ENCODE peak calls at places on chromosomes 13 and 19, in five cellular contexts. K is tibial artery, O is psoas muscle, L is left lung, D is right lobe of liver. Z is an unnamed sample. For H3K4me1, the result is how much of the 10 kb centered on the place peaks cover.

GRCh38 chr19:38213911-38214625 is 10.0 kb downstream of the DPF1 start:
- DNase-seq in K (no peak), O (no peak), L (no peak), D (no peak), Z (no peak)

GRCh38 chr13:90919153-90919552 is 428.3 kb upstream of the MIR17HG start:
- DNase-seq in K (no peak), O (no peak), L (no peak), D (no peak), Z (no peak)

GRCh38 chr13:99859178-99860177 is 112.1 kb downstream of the ZIC5 start:
- DNase-seq in K (no peak), O (no peak), L (no peak), D (no peak), Z (no peak)

GRCh38 chr19:1136201-1136600 is 32.4 kb downstream of the GPX4 start:
- DNase-seq in K (no peak), O (no peak), L (no peak), D (peak), Z (no peak)

GRCh38 chr13:99269627-99270252 is 11.6 kb upstream of the GPR18 start:
- DNase-seq in K (no peak), O (no peak), L (no peak), D (no peak), Z (no peak)

GRCh38 chr19:4007836-4008539 is 452 bp downstream of the PIAS4 start:
- DNase-seq in K (no peak), O (peak), L (no peak), D (no peak), Z (peak)

GRCh38 chr13:33918199-33918932 is 100.4 kb downstream of the RFC3 start:
- DNase-seq in K (no peak), O (no peak), L (peak), D (no peak), Z (no peak)

GRCh38 chr19:3210347-3211017 is 14.0 kb upstream of the CELF5 start:
- DNase-seq in K (peak), O (peak), L (peak), D (no peak), Z (peak)

GRCh38 chr19:13155472-13156284 is 5.5 kb downstream of the IER2 start:
- DNase-seq in K (peak), O (peak), L (peak), D (peak), Z (peak)

GRCh38 chr19:40235238-40236025 is 8.9 kb upstream of the CCNP start:
- DNase-seq in K (no peak), O (no peak), L (no peak), D (peak), Z (no peak)

GRCh38 chr19:16369664-16370576 is 45.3 kb downstream of the KLF2 start:
- DNase-seq in K (no peak), O (peak), L (no peak), D (peak), Z (peak)

GRCh38 chr13:45827318-45827717 is 24.2 kb downstream of the SIAH3 start:
- DNase-seq in K (no peak), O (no peak), L (no peak), D (no peak), Z (no peak)

GRCh38 chr13:32086791-32087441 is 55.3 kb downstream of the FRY start:
- DNase-seq in K (no peak), O (no peak), L (no peak), D (no peak), Z (no peak)

GRCh38 chr19:5286465-5287029 is 54.1 kb downstream of the PTPRS start:
- DNase-seq in K (no peak), O (no peak), L (no peak), D (no peak), Z (no peak)

GRCh38 chr13:78286748-78287147 is 316.6 kb downstream of the POU4F1 start:
- DNase-seq in K (no peak), O (no peak), L (no peak), D (no peak), Z (no peak)

GRCh38 chr19:41702208-41702651 is 6.2 kb upstream of the CEACAM5 start:
- DNase-seq in K (no peak), O (no peak), L (no peak), D (no peak), Z (no peak)

GRCh38 chr13:46622013-46622917 is 69.3 kb downstream of the LRCH1 start:
- DNase-seq in K (no peak), O (no peak), L (no peak), D (no peak), Z (no peak)

GRCh38 chr19:3585301-3586123 is at the start of gene GIPC3:
- DNase-seq in K (no peak), O (no peak), L (no peak), D (no peak), Z (no peak)

DNA sequence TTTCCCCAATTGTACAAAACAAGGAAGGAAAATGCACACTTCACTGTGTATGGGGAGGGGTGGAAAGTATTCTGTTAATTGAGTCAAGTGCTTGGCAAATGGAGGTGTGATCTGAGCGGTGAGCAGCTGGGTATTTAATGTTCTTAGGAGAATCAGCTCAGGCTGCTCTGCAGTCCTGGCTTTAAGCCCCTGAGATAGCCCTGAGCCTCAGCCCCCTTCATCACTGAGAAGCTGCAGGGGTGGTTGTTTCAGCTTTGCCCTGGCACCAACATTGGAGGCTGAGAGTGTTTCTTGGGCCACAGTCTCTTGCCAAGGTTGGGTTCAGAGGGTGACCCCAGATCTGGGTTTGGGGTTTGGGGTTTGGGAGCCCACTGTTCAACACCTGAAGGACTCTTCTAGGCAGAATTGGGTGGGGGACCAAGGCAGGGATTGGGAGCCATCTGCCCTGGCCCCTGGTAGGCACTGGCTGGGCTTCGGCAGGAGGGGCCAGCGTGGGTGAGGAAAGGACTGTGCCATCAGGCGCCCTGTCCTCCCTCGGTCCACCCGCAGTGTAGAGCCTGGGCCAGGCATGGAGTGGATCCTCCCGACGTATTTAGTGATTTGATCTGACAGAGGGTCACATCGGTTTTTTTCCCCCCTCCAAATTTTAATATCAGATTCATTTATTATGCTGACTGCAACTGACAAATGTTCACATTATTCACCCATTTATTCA is 66.7 kb upstream of the ZNF536 start:
- DNase-seq in K (no peak), O (no peak), L (no peak), D (no peak), Z (no peak)
- H3K4me1 ChIP-seq in K (under half), O (under half), L (under half), D (under half), Z (under half)

GRCh38 chr19:45975296-45975695 is 1.6 kb upstream of the NOVA2 start:
- DNase-seq in K (no peak), O (no peak), L (no peak), D (no peak), Z (no peak)
- TF ChIP-seq CTCF in K (no peak), O (no peak), L (no peak), D (no peak), Z (no peak)

GRCh38 chr13:60646600-60646999 is 249.6 kb downstream of the TDRD3 start:
- DNase-seq in K (no peak), O (no peak), L (no peak), D (no peak), Z (no peak)

GRCh38 chr13:60642552-60642951 is 245.5 kb downstream of the TDRD3 start:
- DNase-seq in K (no peak), O (no peak), L (no peak), D (no peak), Z (no peak)

GRCh38 chr13:60645552-60646138 is 248.6 kb downstream of the TDRD3 start:
- DNase-seq in K (no peak), O (no peak), L (no peak), D (no peak), Z (no peak)

GRCh38 chr13:60647547-60647946 is 250.5 kb downstream of the TDRD3 start:
- DNase-seq in K (no peak), O (no peak), L (no peak), D (no peak), Z (no peak)
- H3K4me1 ChIP-seq in K (under half), O (under half), L (under half), D (under half), Z (under half)

DNA sequence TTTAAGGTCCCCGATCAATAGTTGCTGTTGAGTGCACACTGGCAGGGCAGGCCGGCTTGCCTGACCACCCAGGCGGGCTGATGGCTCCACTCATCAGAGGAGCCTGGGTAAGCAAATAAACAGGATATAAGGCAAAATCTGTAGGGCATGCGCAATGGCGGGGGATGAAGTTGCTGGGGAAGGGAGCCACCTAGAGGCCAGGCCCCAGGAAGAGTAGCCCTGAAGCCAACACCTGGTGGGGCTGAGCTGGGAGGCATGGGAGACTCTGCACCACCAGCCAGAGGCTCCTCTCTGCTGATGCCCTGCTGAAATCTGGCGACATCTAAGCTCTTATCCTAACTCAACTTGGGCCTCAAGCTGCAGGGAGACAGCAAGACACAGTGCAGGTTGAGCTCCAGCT is 324.3 kb downstream of the ZNF536 start:
- DNase-seq in K (no peak), O (no peak), L (no peak), D (no peak), Z (no peak)
- TF ChIP-seq CTCF in K (no peak), O (no peak), L (no peak), D (no peak), Z (no peak)

GRCh38 chr19:14519860-14520407 is 1.7 kb upstream of the DNAJB1 start:
- DNase-seq in K (no peak), O (no peak), L (peak), D (peak), Z (no peak)

GRCh38 chr19:14519245-14519859 is 1.2 kb upstream of the DNAJB1 start:
- DNase-seq in K (no peak), O (no peak), L (no peak), D (no peak), Z (no peak)

GRCh38 chr19:14517840-14518505 is at the start of gene DNAJB1:
- DNase-seq in K (peak), O (peak), L (peak), D (peak), Z (peak)

GRCh38 chr19:14517446-14517839 is 754 bp downstream of the DNAJB1 start:
- DNase-seq in K (no peak), O (no peak), L (no peak), D (no peak), Z (no peak)

GRCh38 chr19:14520543-14520942 is 2.3 kb upstream of the DNAJB1 start:
- DNase-seq in K (no peak), O (no peak), L (no peak), D (no peak), Z (no peak)
- H3K4me1 ChIP-seq in K (under half), O (under half), L (under half), D (under half), Z (half or more)

DNA sequence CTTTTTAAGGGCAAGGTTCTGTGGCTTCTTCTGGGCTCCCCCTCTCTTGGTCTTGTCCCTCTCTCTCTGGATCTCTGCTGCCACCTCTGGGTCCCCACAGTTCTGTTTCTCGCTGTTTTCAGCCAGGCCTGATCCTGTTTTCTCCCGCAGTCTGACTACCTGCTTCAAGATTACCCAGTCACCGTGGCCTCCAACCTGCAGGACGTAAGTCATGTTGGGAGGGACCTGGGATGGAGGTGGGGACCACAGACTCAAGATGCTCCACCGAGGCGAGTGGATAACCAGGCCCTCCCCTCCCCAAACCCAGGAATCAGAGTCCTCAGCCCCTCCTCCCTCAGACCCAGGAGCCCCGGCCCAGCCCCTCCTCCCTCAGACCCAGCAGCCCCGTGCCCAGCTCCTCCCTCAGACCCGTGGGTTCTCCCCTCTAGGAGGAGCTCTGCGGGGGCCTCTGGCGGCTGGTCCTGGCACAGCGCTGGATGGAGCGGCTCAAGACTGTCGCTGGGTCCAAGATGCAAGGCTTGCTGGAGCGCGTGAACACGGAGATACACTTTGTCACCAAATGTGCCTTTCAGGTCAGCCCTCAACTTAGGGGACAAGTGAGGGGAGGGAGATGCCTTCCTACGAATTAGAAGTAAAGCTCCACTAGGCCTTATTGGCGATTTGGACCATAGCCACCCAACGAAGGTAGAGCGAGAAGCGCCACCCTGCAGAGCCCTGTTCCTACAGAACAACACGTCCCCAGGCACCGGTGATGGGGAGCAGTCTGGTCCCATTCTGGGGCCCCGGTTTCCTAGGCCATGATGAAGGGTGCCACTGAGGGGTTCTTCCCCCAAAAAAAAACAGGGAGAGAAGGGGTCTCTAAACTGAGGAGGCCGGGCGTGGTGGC is 2.2 kb downstream of the FLT3LG start:
- DNase-seq in K (no peak), O (peak), L (no peak), D (no peak), Z (no peak)
- TF ChIP-seq CTCF in K (no peak), O (peak), L (peak), D (no peak), Z (peak)

GRCh38 chr19:18173054-18173571 is 500 bp upstream of the IFI30 start:
- DNase-seq in K (peak), O (peak), L (peak), D (peak), Z (peak)

GRCh38 chr19:18170714-18171255 is 2.8 kb upstream of the IFI30 start:
- DNase-seq in K (peak), O (no peak), L (peak), D (peak), Z (peak)

GRCh38 chr19:18172331-18173053 is 1.1 kb upstream of the IFI30 start:
- DNase-seq in K (no peak), O (no peak), L (no peak), D (no peak), Z (no peak)

GRCh38 chr19:18173572-18174294 is at the start of gene IFI30:
- DNase-seq in K (peak), O (peak), L (peak), D (peak), Z (peak)

GRCh38 chr19:18171605-18172327 is 1.8 kb upstream of the IFI30 start:
- DNase-seq in K (no peak), O (no peak), L (no peak), D (no peak), Z (no peak)
- H3K4me1 ChIP-seq in K (under half), O (under half), L (under half), D (under half), Z (half or more)